ENCODE peak calls at places on chromosomes 2 and 18, in four cellular contexts. One of them, this sample, is unnamed.
A peak's percentile ranks its signal among the peaks of the same experiment; 100 is the strongest.

GRCh38 chr2:224448236-224448635 is 46.3 kb upstream of the FAM124B start:
- DNase-seq in K562: no peak
- DNase-seq in GM12891: no peak
- DNase-seq in HL-60: no peak
- DNase-seq in this sample: no peak

GRCh38 chr18:23146861-23147469 is 11.7 kb downstream of the CABLES1 start:
- DNase-seq in K562: no peak
- DNase-seq in GM12891: no peak
- DNase-seq in HL-60: no peak
- DNase-seq in this sample: no peak

GRCh38 chr2:116416988-116417387 is 1397.5 kb upstream of the DDX18 start:
- DNase-seq in K562: no peak
- DNase-seq in GM12891: no peak
- DNase-seq in HL-60: no peak
- DNase-seq in this sample: no peak

GRCh38 chr2:237536617-237537016 is 29.8 kb upstream of the PRLH start:
- DNase-seq in K562: no peak
- DNase-seq in GM12891: no peak
- DNase-seq in HL-60: no peak
- DNase-seq in this sample: no peak

GRCh38 chr2:44004735-44005602 is 9.2 kb upstream of the LRPPRC start:
- DNase-seq in K562: no peak
- DNase-seq in GM12891: no peak
- DNase-seq in HL-60: no peak
- DNase-seq in this sample: no peak

GRCh38 chr2:44548221-44549098 is 186.7 kb downstream of the CAMKMT start:
- DNase-seq in K562: no peak
- DNase-seq in GM12891: no peak
- DNase-seq in HL-60: no peak
- DNase-seq in this sample: no peak

GRCh38 chr2:145230546-145230945 is 710.6 kb upstream of the ZEB2 start:
- DNase-seq in K562: no peak
- DNase-seq in GM12891: no peak
- DNase-seq in HL-60: no peak
- DNase-seq in this sample: no peak

GRCh38 chr2:97660044-97660774 is 3.6 kb downstream of the ACTR1B start:
- DNase-seq in K562: no peak
- DNase-seq in GM12891: no peak
- DNase-seq in HL-60: no peak
- DNase-seq in this sample: no peak

GRCh38 chr18:9475643-9476580 is 599 bp downstream of the RALBP1 start:
- DNase-seq in K562: peak; percentile 77
- DNase-seq in GM12891: peak; percentile 52
- DNase-seq in HL-60: no peak
- DNase-seq in this sample: no peak

GRCh38 chr18:47717257-47717656 is 213.2 kb downstream of the SMAD2 start:
- DNase-seq in K562: no peak
- DNase-seq in GM12891: no peak
- DNase-seq in HL-60: no peak
- DNase-seq in this sample: no peak

GRCh38 chr2:112121682-112122254 is 16.4 kb upstream of the FBLN7 start:
- DNase-seq in K562: peak; percentile 55
- DNase-seq in GM12891: no peak
- DNase-seq in HL-60: no peak
- DNase-seq in this sample: no peak

GRCh38 chr2:199739413-199740110 is 111.4 kb downstream of the FTCDNL1 start:
- DNase-seq in K562: peak; percentile 58
- DNase-seq in GM12891: peak; percentile 12
- DNase-seq in HL-60: peak; percentile 51
- DNase-seq in this sample: no peak

GRCh38 chr2:217904614-217904965 is 98.2 kb downstream of the TNS1 start:
- DNase-seq in K562: no peak
- DNase-seq in GM12891: no peak
- DNase-seq in HL-60: no peak
- DNase-seq in this sample: no peak

GRCh38 chr2:165440367-165440766 is 29.1 kb upstream of the CSRNP3 start:
- DNase-seq in K562: no peak
- DNase-seq in GM12891: no peak
- DNase-seq in HL-60: no peak
- DNase-seq in this sample: no peak

GRCh38 chr2:163319006-163319405 is 416.8 kb downstream of the FIGN start:
- DNase-seq in K562: no peak
- DNase-seq in GM12891: no peak
- DNase-seq in HL-60: peak; percentile 38
- DNase-seq in this sample: no peak

GRCh38 chr18:10927290-10927979 is 221.9 kb downstream of the PIEZO2 start:
- DNase-seq in K562: no peak
- DNase-seq in GM12891: no peak
- DNase-seq in HL-60: no peak
- DNase-seq in this sample: no peak

GRCh38 chr2:107025869-107026380 is 140.0 kb upstream of the ST6GAL2 start:
- DNase-seq in K562: no peak
- DNase-seq in GM12891: no peak
- DNase-seq in HL-60: no peak
- DNase-seq in this sample: no peak

GRCh38 chr2:200095436-200095835 is 140.1 kb downstream of the MAIP1 start:
- DNase-seq in K562: peak; percentile 11
- DNase-seq in GM12891: no peak
- DNase-seq in HL-60: no peak
- DNase-seq in this sample: no peak

GRCh38 chr2:132489150-132489549 is 72.5 kb downstream of the GPR39 start:
- DNase-seq in K562: peak; percentile 12
- DNase-seq in GM12891: no peak
- DNase-seq in HL-60: no peak
- DNase-seq in this sample: no peak

GRCh38 chr18:74732380-74732779 is 134.7 kb downstream of the ZNF407 start:
- DNase-seq in K562: no peak
- DNase-seq in GM12891: no peak
- DNase-seq in HL-60: no peak
- DNase-seq in this sample: no peak

GRCh38 chr2:191678437-191679110 is 638 bp downstream of the NABP1 start:
- DNase-seq in K562: peak; percentile 85
- DNase-seq in GM12891: no peak
- DNase-seq in HL-60: no peak
- DNase-seq in this sample: no peak

GRCh38 chr2:133198678-133199077 is 369.6 kb downstream of the NCKAP5 start:
- DNase-seq in K562: no peak
- DNase-seq in GM12891: no peak
- DNase-seq in HL-60: no peak
- DNase-seq in this sample: no peak

GRCh38 chr2:241821460-241822263 is 12.7 kb downstream of the NEU4 start:
- DNase-seq in K562: no peak
- DNase-seq in GM12891: peak; percentile 15
- DNase-seq in HL-60: no peak
- DNase-seq in this sample: no peak

GRCh38 chr2:81324046-81324445 is 1019.5 kb upstream of the LRRTM1 start:
- DNase-seq in K562: no peak
- DNase-seq in GM12891: no peak
- DNase-seq in HL-60: no peak
- DNase-seq in this sample: no peak

GRCh38 chr2:221423212-221423804 is 148.8 kb downstream of the EPHA4 start:
- DNase-seq in K562: no peak
- DNase-seq in GM12891: no peak
- DNase-seq in HL-60: no peak
- DNase-seq in this sample: no peak

GRCh38 chr2:228181098-228182019 is at the start of gene SPHKAP:
- DNase-seq in K562: no peak
- DNase-seq in GM12891: no peak
- DNase-seq in HL-60: no peak
- DNase-seq in this sample: no peak

GRCh38 chr2:72116081-72116533 is 31.6 kb downstream of the CYP26B1 start:
- DNase-seq in K562: no peak
- DNase-seq in GM12891: no peak
- DNase-seq in HL-60: no peak
- DNase-seq in this sample: no peak

GRCh38 chr2:149064365-149064841 is 25.9 kb downstream of the LYPD6B start:
- DNase-seq in K562: no peak
- DNase-seq in GM12891: no peak
- DNase-seq in HL-60: no peak
- DNase-seq in this sample: no peak

DNA sequence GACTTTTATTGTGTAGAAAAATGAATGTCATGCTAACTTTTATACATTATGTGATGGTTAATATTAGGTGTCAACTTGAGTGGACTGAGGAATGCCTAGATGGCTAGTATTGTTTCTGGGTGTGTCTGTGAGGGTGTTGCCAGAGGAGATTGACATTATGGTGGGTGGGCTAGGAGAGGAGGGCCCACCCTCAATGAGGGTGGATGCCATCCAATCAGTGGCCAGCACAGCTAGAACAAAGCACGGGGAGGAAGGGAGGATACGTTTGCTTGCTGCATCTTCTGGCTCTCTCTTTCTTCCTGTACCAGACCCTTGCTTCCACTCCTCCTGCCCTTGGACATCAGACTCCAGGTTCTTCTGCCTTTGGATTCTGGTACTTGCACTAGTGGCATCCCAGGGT is 31.9 kb upstream of the ZCCHC2 start:
- DNase-seq in K562: no peak
- DNase-seq in GM12891: no peak
- DNase-seq in HL-60: no peak
- DNase-seq in this sample: no peak
- TF ChIP-seq SPI1 in K562: no peak
- TF ChIP-seq SPI1 in GM12891: no peak
- TF ChIP-seq SPI1 in HL-60: no peak
- TF ChIP-seq SPI1 in this sample: no peak

GRCh38 chr18:59518705-59519104 is 159.6 kb upstream of the LMAN1 start:
- DNase-seq in K562: no peak
- DNase-seq in GM12891: no peak
- DNase-seq in HL-60: no peak
- DNase-seq in this sample: no peak

GRCh38 chr18:59517446-59518171 is 158.5 kb upstream of the LMAN1 start:
- DNase-seq in K562: peak; percentile 4
- DNase-seq in GM12891: no peak
- DNase-seq in HL-60: no peak
- DNase-seq in this sample: no peak

GRCh38 chr18:59514193-59514592 is 155.1 kb upstream of the LMAN1 start:
- DNase-seq in K562: peak; percentile 2
- DNase-seq in GM12891: no peak
- DNase-seq in HL-60: no peak
- DNase-seq in this sample: no peak

GRCh38 chr18:59515147-59515546 is 156.1 kb upstream of the LMAN1 start:
- DNase-seq in K562: no peak
- DNase-seq in GM12891: no peak
- DNase-seq in HL-60: no peak
- DNase-seq in this sample: no peak

GRCh38 chr18:59516356-59517155 is 157.5 kb upstream of the LMAN1 start:
- DNase-seq in K562: peak; percentile 49
- DNase-seq in GM12891: no peak
- DNase-seq in HL-60: no peak
- DNase-seq in this sample: no peak
- TF ChIP-seq SPI1 in K562: no peak
- TF ChIP-seq SPI1 in GM12891: no peak
- TF ChIP-seq SPI1 in HL-60: no peak
- TF ChIP-seq SPI1 in this sample: no peak

GRCh38 chr2:52879561-52879960 is 888.0 kb upstream of the CHAC2 start:
- DNase-seq in K562: no peak
- DNase-seq in GM12891: no peak
- DNase-seq in HL-60: no peak
- DNase-seq in this sample: no peak
- TF ChIP-seq SPI1 in K562: no peak
- TF ChIP-seq SPI1 in GM12891: no peak
- TF ChIP-seq SPI1 in HL-60: no peak
- TF ChIP-seq SPI1 in this sample: no peak

DNA sequence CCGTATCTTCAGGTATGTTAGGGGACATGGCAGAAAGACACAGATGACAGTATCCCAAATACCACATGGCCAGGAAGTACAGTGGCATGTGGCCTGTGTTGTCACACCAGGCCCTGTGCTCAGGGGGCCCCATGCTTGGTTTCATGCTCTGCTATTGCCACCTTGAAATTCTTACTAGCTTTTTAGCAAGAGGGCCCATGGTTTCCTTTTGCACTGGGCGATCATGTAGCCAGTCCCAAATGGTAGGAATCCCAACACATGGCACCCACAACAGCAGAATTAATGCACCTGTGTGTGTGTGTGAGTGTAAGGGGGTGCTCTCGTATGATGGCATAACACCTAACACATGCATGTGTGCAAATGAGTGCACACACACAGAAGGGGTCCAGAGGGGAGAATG is 39.2 kb downstream of the MYO7B start:
- DNase-seq in K562: no peak
- DNase-seq in GM12891: no peak
- DNase-seq in HL-60: no peak
- DNase-seq in this sample: no peak
- TF ChIP-seq SPI1 in K562: no peak
- TF ChIP-seq SPI1 in GM12891: no peak
- TF ChIP-seq SPI1 in HL-60: no peak
- TF ChIP-seq SPI1 in this sample: no peak